ENCODE peak calls at places on chromosome 15, in four cellular contexts. A, N, B and P are unnamed samples.

GRCh38 chr15:33442449-33442848 is 131.7 kb downstream of the RYR3 start:
- DNase-seq in A (no peak), N (no peak), B (no peak), P (no peak)

GRCh38 chr15:97804950-97805349 is 155.6 kb upstream of the ARRDC4 start:
- DNase-seq in A (no peak), N (no peak), B (no peak), P (no peak)

GRCh38 chr15:99452728-99453643 is 112.8 kb upstream of the MEF2A start:
- DNase-seq in A (no peak), N (no peak), B (no peak), P (peak; percentile 37)

GRCh38 chr15:26852980-26853379 is 13.9 kb upstream of the GABRA5 start:
- DNase-seq in A (no peak), N (no peak), B (no peak), P (no peak)

GRCh38 chr15:79977431-79977940 is 6.5 kb upstream of the BCL2A1 start:
- DNase-seq in A (no peak), N (no peak), B (no peak), P (peak; percentile 47)

GRCh38 chr15:100033140-100033857 is 300.1 kb upstream of the LYSMD4 start:
- DNase-seq in A (no peak), N (no peak), B (no peak), P (no peak)

GRCh38 chr15:96058103-96058851 is 272.2 kb upstream of the NR2F2 start:
- DNase-seq in A (no peak), N (no peak), B (no peak), P (no peak)

GRCh38 chr15:60751985-60752952 is 273.3 kb upstream of the ICE2 start:
- DNase-seq in A (no peak), N (peak; percentile 5), B (no peak), P (no peak)

GRCh38 chr15:39860200-39860599 is 59.9 kb downstream of the GPR176 start:
- DNase-seq in A (no peak), N (no peak), B (no peak), P (no peak)

GRCh38 chr15:52567886-52568568 is 803 bp downstream of the ARPP19 start:
- DNase-seq in A (no peak), N (no peak), B (peak; percentile 21), P (no peak)

GRCh38 chr15:20645956-20646355 is 104.4 kb upstream of the GOLGA6L6 start:
- DNase-seq in A (no peak), N (no peak), B (no peak), P (no peak)

GRCh38 chr15:101437209-101437608 is 52.3 kb downstream of the PCSK6 start:
- DNase-seq in A (no peak), N (no peak), B (no peak), P (no peak)

GRCh38 chr15:88745075-88745474 is 58.2 kb upstream of the ACAN start:
- DNase-seq in A (no peak), N (no peak), B (no peak), P (no peak)

GRCh38 chr15:93610944-93611343 is 521.9 kb upstream of the RGMA start:
- DNase-seq in A (no peak), N (no peak), B (no peak), P (no peak)

GRCh38 chr15:71054286-71054952 is 60.9 kb upstream of the THSD4 start:
- DNase-seq in A (no peak), N (no peak), B (no peak), P (no peak)

GRCh38 chr15:67082007-67082536 is 16.7 kb downstream of the SMAD3 start:
- DNase-seq in A (no peak), N (no peak), B (no peak), P (no peak)

GRCh38 chr15:57133127-57133968 is 214.9 kb downstream of the TCF12 start:
- DNase-seq in A (peak; percentile 70), N (no peak), B (peak; percentile 51), P (no peak)

GRCh38 chr15:23642413-23643044 is 5.1 kb downstream of the MAGEL2 start:
- DNase-seq in A (no peak), N (peak; percentile 59), B (no peak), P (no peak)

GRCh38 chr15:71319935-71320334 is 204.7 kb downstream of the THSD4 start:
- DNase-seq in A (no peak), N (no peak), B (no peak), P (no peak)

GRCh38 chr15:51448592-51449494 is 107.4 kb downstream of the GLDN start:
- DNase-seq in A (no peak), N (no peak), B (no peak), P (no peak)

GRCh38 chr15:101087172-101087769 is 164.6 kb downstream of the CHSY1 start:
- DNase-seq in A (no peak), N (no peak), B (no peak), P (no peak)

GRCh38 chr15:75809986-75810750 is 33.1 kb upstream of the UBE2Q2 start:
- DNase-seq in A (no peak), N (no peak), B (no peak), P (no peak)

GRCh38 chr15:92452143-92452542 is 58.5 kb downstream of the ST8SIA2 start:
- DNase-seq in A (no peak), N (no peak), B (no peak), P (no peak)

GRCh38 chr15:39194431-39194830 is 386.4 kb upstream of the THBS1 start:
- DNase-seq in A (no peak), N (no peak), B (no peak), P (no peak)

GRCh38 chr15:68566377-68566954 is 12.3 kb upstream of the CORO2B start:
- DNase-seq in A (no peak), N (no peak), B (no peak), P (peak; percentile 12)

GRCh38 chr15:98069256-98069655 is 108.8 kb downstream of the ARRDC4 start:
- DNase-seq in A (no peak), N (no peak), B (no peak), P (no peak)

GRCh38 chr15:59644757-59645156 is 12.6 kb downstream of the GTF2A2 start:
- DNase-seq in A (no peak), N (no peak), B (no peak), P (no peak)

GRCh38 chr15:35692256-35692867 is 146.4 kb upstream of the DPH6 start:
- DNase-seq in A (no peak), N (no peak), B (no peak), P (no peak)

GRCh38 chr15:40911139-40911538 is 16.9 kb downstream of the VPS18 start:
- DNase-seq in A (no peak), N (no peak), B (no peak), P (no peak)

GRCh38 chr15:100875976-100876375 is 3.7 kb upstream of the ALDH1A3 start:
- DNase-seq in A (no peak), N (no peak), B (no peak), P (no peak)

GRCh38 chr15:93253656-93254055 is 164.6 kb upstream of the RGMA start:
- DNase-seq in A (no peak), N (no peak), B (no peak), P (no peak)

GRCh38 chr15:40594429-40594836 is 384 bp downstream of the KNL1 start:
- DNase-seq in A (no peak), N (peak; percentile 65), B (peak; percentile 43), P (no peak)

GRCh38 chr15:55696221-55696620 is 46.7 kb downstream of the PRTG start:
- DNase-seq in A (no peak), N (no peak), B (no peak), P (no peak)

GRCh38 chr15:92118162-92118935 is 264.8 kb downstream of the SLCO3A1 start:
- DNase-seq in A (no peak), N (no peak), B (no peak), P (no peak)

GRCh38 chr15:83611312-83611711 is 42.6 kb upstream of the ADAMTSL3 start:
- DNase-seq in A (no peak), N (no peak), B (no peak), P (no peak)
- TF ChIP-seq CTCF in A (no peak), N (no peak), B (no peak), P (no peak)

GRCh38 chr15:78507831-78508160 is 419 bp downstream of the HYKK start:
- DNase-seq in A (no peak), N (no peak), B (no peak), P (no peak)

GRCh38 chr15:78506971-78507830 is at the start of gene HYKK:
- DNase-seq in A (peak; percentile 95), N (peak; percentile 89), B (peak; percentile 91), P (peak; percentile 53)

GRCh38 chr15:78508272-78508671 is 895 bp downstream of the HYKK start:
- DNase-seq in A (no peak), N (no peak), B (no peak), P (no peak)

GRCh38 chr15:78509726-78510312 is 2.4 kb downstream of the HYKK start:
- DNase-seq in A (no peak), N (no peak), B (no peak), P (no peak)
- TF ChIP-seq CTCF in A (no peak), N (no peak), B (no peak), P (no peak)

DNA sequence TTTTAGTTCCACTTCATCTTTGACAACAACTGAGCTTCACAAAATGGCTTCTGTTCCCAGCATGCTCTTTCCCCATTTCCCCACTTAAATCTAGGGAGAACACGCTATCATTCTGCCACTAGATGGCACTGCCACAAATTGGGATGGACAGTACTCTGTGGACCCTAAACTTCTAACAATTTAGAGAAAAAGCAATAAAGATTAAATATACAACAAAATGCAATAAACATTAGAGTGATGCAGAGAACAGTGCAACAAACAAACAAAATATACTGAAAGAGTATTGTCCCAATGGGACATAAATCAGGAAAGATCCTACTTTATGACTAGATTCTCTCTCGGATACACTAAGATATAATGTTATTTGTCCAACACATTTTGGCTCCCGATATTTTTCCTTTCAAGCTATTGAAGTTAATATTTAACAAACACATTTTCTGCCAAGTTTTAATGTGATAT is 169.7 kb upstream of the TMCO5A start:
- DNase-seq in A (no peak), N (peak; percentile 39), B (no peak), P (no peak)
- TF ChIP-seq CTCF in A (peak; percentile 78), N (peak; percentile 59), B (peak; percentile 55), P (no peak)

GRCh38 chr15:78909160-78909695 is 35.6 kb downstream of the CTSH start:
- DNase-seq in A (no peak), N (no peak), B (no peak), P (no peak)

GRCh38 chr15:78909791-78910228 is 35.0 kb downstream of the CTSH start:
- DNase-seq in A (no peak), N (peak; percentile 70), B (peak; percentile 30), P (no peak)

GRCh38 chr15:78906310-78906608 is 33.6 kb downstream of the MORF4L1 start:
- DNase-seq in A (no peak), N (no peak), B (no peak), P (no peak)

GRCh38 chr15:78904599-78905358 is 32.1 kb downstream of the MORF4L1 start:
- DNase-seq in A (no peak), N (no peak), B (no peak), P (no peak)

GRCh38 chr15:78907577-78907976 is 34.9 kb downstream of the MORF4L1 start:
- DNase-seq in A (no peak), N (peak; percentile 48), B (no peak), P (no peak)
- TF ChIP-seq CTCF in A (peak; percentile 63), N (peak; percentile 40), B (peak; percentile 46), P (no peak)

GRCh38 chr15:77784361-77785292 is 151.9 kb upstream of the LINGO1 start:
- DNase-seq in A (no peak), N (peak; percentile 45), B (no peak), P (no peak)
- TF ChIP-seq CTCF in A (peak; percentile 60), N (peak; percentile 64), B (peak; percentile 34), P (no peak)